ENCODE peak calls at places on chromosomes 6 and 20, in seven cellular contexts. T, E, G, W, J, N and R are unnamed samples. For H3K9me3, the result is how much of the 10 kb centered on the place peaks cover.

GRCh38 chr6:148416309-148416965 is 73.8 kb downstream of the SASH1 start:
- DNase-seq in W (no peak), J (no peak), E (no peak), G (peak), T (no peak), N (no peak), R (no peak)

GRCh38 chr6:114253431-114253830 is 89.4 kb downstream of the HS3ST5 start:
- DNase-seq in J (no peak), E (no peak), G (no peak), T (no peak), N (no peak), W (no peak), R (no peak)

GRCh38 chr6:157514659-157515496 is 133.9 kb downstream of the ZDHHC14 start:
- DNase-seq in W (peak), T (no peak), G (no peak), N (peak), E (no peak), J (peak), R (peak)

GRCh38 chr6:106512958-106513480 is 116.3 kb downstream of the RTN4IP1 start:
- DNase-seq in J (no peak), G (no peak), E (no peak), N (no peak), W (no peak), T (peak), R (no peak)

GRCh38 chr6:10883312-10884244 is 1.7 kb upstream of the GCM2 start:
- DNase-seq in W (peak), J (no peak), N (no peak), T (no peak), G (no peak), E (no peak), R (no peak)

GRCh38 chr6:151191477-151191995 is 48.2 kb upstream of the AKAP12 start:
- DNase-seq in J (no peak), W (no peak), E (no peak), N (no peak), G (no peak), T (no peak), R (no peak)

GRCh38 chr6:139007428-139007827 is 19.4 kb upstream of the REPS1 start:
- DNase-seq in E (no peak), G (no peak), J (no peak), W (no peak), N (no peak), T (no peak), R (no peak)

GRCh38 chr6:21026576-21027273 is 492.5 kb downstream of the CDKAL1 start:
- DNase-seq in N (peak), W (no peak), J (peak), G (no peak), T (no peak), E (no peak), R (no peak)

GRCh38 chr20:49245921-49246740 is 26.9 kb downstream of the DDX27 start:
- DNase-seq in G (peak), E (peak), T (peak), J (peak), W (peak), N (peak), R (peak)

GRCh38 chr20:47674686-47675085 is 110.6 kb downstream of the SULF2 start:
- DNase-seq in N (no peak), G (no peak), J (no peak), W (no peak), E (no peak), T (no peak), R (no peak)

GRCh38 chr6:169961772-169962561 is 210.5 kb downstream of the ERMARD start:
- DNase-seq in T (no peak), N (no peak), J (no peak), E (no peak), G (peak), W (peak), R (no peak)

GRCh38 chr6:132060591-132060990 is 109.4 kb upstream of the CCN2 start:
- DNase-seq in E (no peak), J (peak), W (no peak), T (no peak), N (peak), G (no peak), R (peak)

GRCh38 chr20:58086763-58087566 is 141.5 kb downstream of the ANKRD60 start:
- DNase-seq in G (peak), N (peak), J (peak), E (peak), W (peak), T (peak), R (peak)

GRCh38 chr20:41702647-41703046 is 84.5 kb upstream of the CHD6 start:
- DNase-seq in W (no peak), T (no peak), J (no peak), E (no peak), N (no peak), G (no peak), R (no peak)

GRCh38 chr6:110355727-110356126 is 2.4 kb downstream of the METTL24 start:
- DNase-seq in J (no peak), E (no peak), W (no peak), N (no peak), G (no peak), T (no peak), R (no peak)

GRCh38 chr6:40629463-40629862 is 42.3 kb upstream of the LRFN2 start:
- DNase-seq in T (no peak), W (no peak), E (no peak), N (no peak), G (no peak), J (no peak), R (no peak)

GRCh38 chr20:36941403-36941835 is 10.1 kb downstream of the SAMHD1 start:
- DNase-seq in N (peak), T (no peak), J (no peak), W (peak), E (no peak), G (no peak), R (no peak)

GRCh38 chr20:54251093-54251492 is 43.2 kb downstream of the PFDN4 start:
- DNase-seq in T (no peak), W (peak), N (no peak), G (no peak), J (no peak), E (no peak), R (no peak)

GRCh38 chr6:141956868-141957267 is 175.9 kb upstream of the GJE1 start:
- DNase-seq in J (no peak), T (no peak), W (no peak), E (no peak), N (no peak), G (no peak), R (no peak)

GRCh38 chr6:113829702-113830058 is 27.5 kb upstream of the MARCKS start:
- DNase-seq in G (no peak), E (no peak), T (no peak), W (no peak), N (peak), J (peak), R (no peak)

GRCh38 chr20:57618091-57618765 is 2.0 kb downstream of the ZBP1 start:
- DNase-seq in N (no peak), W (no peak), G (no peak), T (no peak), E (no peak), J (no peak), R (peak)

GRCh38 chr6:162857321-162857720 is 129.5 kb downstream of the PACRG start:
- DNase-seq in T (no peak), E (no peak), G (no peak), N (no peak), W (no peak), J (no peak), R (no peak)

GRCh38 chr6:6491761-6492160 is 96.8 kb upstream of the LY86 start:
- DNase-seq in J (no peak), G (no peak), W (no peak), E (no peak), N (no peak), T (no peak), R (no peak)

GRCh38 chr20:2358006-2358405 is 22.7 kb upstream of the TGM6 start:
- DNase-seq in W (no peak), T (no peak), J (no peak), G (no peak), E (no peak), N (no peak), R (peak)

GRCh38 chr20:25315418-25316210 is 67.7 kb downstream of the PYGB start:
- DNase-seq in T (no peak), G (no peak), J (peak), E (no peak), W (peak), N (no peak), R (peak)

GRCh38 chr6:146433881-146434741 is 109.5 kb upstream of the RAB32 start:
- DNase-seq in T (no peak), J (no peak), G (peak), W (peak), E (no peak), N (no peak), R (no peak)

GRCh38 chr6:155050311-155050710 is 55.2 kb downstream of the TIAM2 start:
- DNase-seq in J (peak), W (no peak), G (no peak), E (no peak), T (no peak), N (no peak), R (no peak)

GRCh38 chr6:3561745-3562144 is 104.9 kb upstream of the SLC22A23 start:
- DNase-seq in W (no peak), E (peak), N (peak), T (no peak), J (peak), G (peak), R (no peak)

GRCh38 chr6:98827295-98828159 is 6.8 kb upstream of the POU3F2 start:
- DNase-seq in N (no peak), T (no peak), E (no peak), J (no peak), W (peak), G (peak), R (no peak)

GRCh38 chr6:52077961-52078613 is 9.3 kb downstream of the PKHD1 start:
- DNase-seq in G (no peak), E (peak), N (no peak), T (no peak), J (no peak), W (no peak), R (no peak)

GRCh38 chr20:20456736-20457135 is 88.8 kb downstream of the INSM1 start:
- DNase-seq in W (no peak), J (no peak), E (no peak), G (no peak), N (no peak), T (no peak), R (no peak)

GRCh38 chr6:159602370-159603185 is 90.5 kb downstream of the SOD2 start:
- DNase-seq in T (no peak), E (no peak), W (no peak), J (no peak), G (no peak), N (no peak), R (no peak)

GRCh38 chr20:13098720-13099355 is 90.1 kb downstream of the SPTLC3 start:
- DNase-seq in W (no peak), J (no peak), N (no peak), E (no peak), G (no peak), T (no peak), R (no peak)

GRCh38 chr6:3740551-3741476 is 10.7 kb downstream of the PXDC1 start:
- DNase-seq in J (no peak), W (peak), N (no peak), E (no peak), G (no peak), T (no peak), R (no peak)

GRCh38 chr6:158697798-158698197 is 47.9 kb downstream of the SYTL3 start:
- DNase-seq in N (peak), G (no peak), E (no peak), J (peak), W (peak), T (no peak), R (no peak)

GRCh38 chr6:75418233-75418632 is 75.4 kb downstream of the FILIP1 start:
- DNase-seq in G (no peak), T (no peak), E (no peak), W (peak), J (no peak), N (peak), R (no peak)

GRCh38 chr6:116572162-116572561 is 858 bp downstream of the RWDD1 start:
- DNase-seq in G (peak), E (peak), N (peak), T (peak), W (peak), J (peak), R (peak)

GRCh38 chr20:34557936-34558319 is 590 bp upstream of the MAP1LC3A start:
- DNase-seq in T (no peak), E (no peak), G (no peak), J (no peak), N (no peak), W (peak), R (no peak)

GRCh38 chr6:31366693-31367470 is 9.9 kb upstream of the HLA-B start:
- DNase-seq in J (peak), T (peak), N (peak), W (peak), G (peak), E (peak), R (peak)
- H3K4me3 ChIP-seq in J (no peak), T (peak), N (peak), W (peak), G (no peak), E (peak), R (no peak)

GRCh38 chr6:23176883-23177282 is 607.5 kb downstream of the HDGFL1 start:
- DNase-seq in N (no peak), W (no peak), T (no peak), E (peak), J (no peak), G (no peak), R (no peak)

GRCh38 chr6:23173231-23173630 is 603.9 kb downstream of the HDGFL1 start:
- DNase-seq in G (no peak), E (no peak), T (no peak), W (no peak), J (peak), N (peak), R (no peak)

GRCh38 chr6:23176471-23176870 is 607.1 kb downstream of the HDGFL1 start:
- DNase-seq in T (no peak), W (no peak), G (no peak), N (no peak), E (no peak), J (no peak), R (no peak)

GRCh38 chr6:23174781-23175361 is 605.5 kb downstream of the HDGFL1 start:
- DNase-seq in G (no peak), T (no peak), J (peak), E (no peak), W (peak), N (peak), R (peak)

GRCh38 chr6:23175391-23175790 is 606.0 kb downstream of the HDGFL1 start:
- DNase-seq in W (no peak), N (peak), E (no peak), J (no peak), T (no peak), G (no peak), R (no peak)
- H3K9me3 ChIP-seq in W (under half), N (under half), E (under half), J (under half), T (under half), G (under half), R (under half)

GRCh38 chr20:50267866-50268219 is 77.2 kb downstream of the CEBPB start:
- DNase-seq in N (no peak), T (no peak), W (peak), J (no peak), E (no peak), G (no peak), R (no peak)
- H3K4me3 ChIP-seq in N (no peak), T (no peak), W (no peak), J (no peak), E (no peak), G (no peak), R (no peak)

GRCh38 chr6:137304020-137304780 is 85.0 kb upstream of the IFNGR1 start:
- DNase-seq in J (no peak), T (no peak), G (no peak), E (no peak), N (no peak), W (no peak), R (no peak)
- H3K9me3 ChIP-seq in J (under half), T (under half), G (under half), E (under half), N (under half), W (under half), R (under half)